ENCODE peak calls at places on chromosomes 11 and 22, in nine cellular contexts. I, U, C, B, A, N, E, D and Q are unnamed samples.

GRCh38 chr22:32080904-32081303 is 37.8 kb downstream of the SLC5A1 start:
- DNase-seq in C (no peak), U (peak; percentile 50), A (no peak), I (no peak), E (peak; percentile 71), B (peak; percentile 18), D (peak; percentile 18), N (no peak), Q (peak; percentile 63)

GRCh38 chr22:18996376-18996900 is 60.3 kb upstream of the PRODH start:
- DNase-seq in U (no peak), D (no peak), B (no peak), A (no peak), I (no peak), C (no peak), N (no peak), E (no peak), Q (no peak)

GRCh38 chr11:83073884-83074283 is 2.2 kb upstream of the RAB30 start:
- DNase-seq in I (no peak), E (no peak), U (no peak), C (no peak), B (no peak), N (no peak), D (no peak), A (no peak), Q (no peak)

GRCh38 chr11:102489469-102490145 is 37.0 kb upstream of the TMEM123 start:
- DNase-seq in U (no peak), B (no peak), C (no peak), D (no peak), A (no peak), I (no peak), N (no peak), E (no peak), Q (no peak)

GRCh38 chr11:10926801-10927200 is 68.9 kb upstream of the ZBED5 start:
- DNase-seq in I (no peak), A (no peak), N (no peak), C (no peak), D (no peak), E (no peak), U (no peak), B (no peak), Q (no peak)

GRCh38 chr11:116527180-116527991 is 245.4 kb downstream of the BUD13 start:
- DNase-seq in E (no peak), U (no peak), A (no peak), C (no peak), D (no peak), B (no peak), I (no peak), N (no peak), Q (no peak)

GRCh38 chr11:68762481-68762880 is 11.2 kb upstream of the TESMIN start:
- DNase-seq in A (no peak), D (no peak), E (no peak), U (no peak), N (no peak), I (no peak), C (no peak), B (no peak), Q (no peak)

GRCh38 chr11:83072689-83073242 is 1.1 kb upstream of the RAB30 start:
- DNase-seq in A (no peak), D (no peak), B (no peak), N (no peak), C (no peak), I (no peak), E (no peak), U (no peak), Q (no peak)

GRCh38 chr11:113393501-113393985 is 6.0 kb downstream of the ANKK1 start:
- DNase-seq in A (no peak), C (no peak), B (no peak), I (no peak), U (no peak), E (no peak), N (no peak), D (no peak), Q (no peak)

GRCh38 chr11:86167499-86168161 is 76.9 kb upstream of the EED start:
- DNase-seq in E (no peak), D (no peak), I (no peak), C (no peak), A (no peak), N (no peak), U (no peak), B (no peak), Q (no peak)

GRCh38 chr11:17703951-17704350 is 15.4 kb upstream of the MYOD1 start:
- DNase-seq in U (peak; percentile 45), N (no peak), I (no peak), E (peak; percentile 23), D (no peak), A (no peak), B (no peak), C (no peak), Q (peak; percentile 33)

GRCh38 chr11:128715691-128716153 is 21.9 kb downstream of the FLI1 start:
- DNase-seq in I (no peak), A (no peak), B (no peak), N (no peak), D (no peak), E (no peak), C (no peak), U (no peak), Q (no peak)

GRCh38 chr11:113160652-113161051 is 153.7 kb upstream of the TTC12 start:
- DNase-seq in D (no peak), B (no peak), A (no peak), U (no peak), N (no peak), C (no peak), E (no peak), I (no peak), Q (no peak)

GRCh38 chr11:62788991-62789390 is 1.8 kb downstream of the TMEM179B start:
- DNase-seq in U (no peak), D (no peak), N (no peak), E (no peak), I (no peak), C (no peak), B (no peak), A (no peak), Q (peak; percentile 13)

GRCh38 chr11:2741377-2742131 is 41.8 kb upstream of the KCNQ1OT1 start:
- DNase-seq in A (no peak), C (peak; percentile 60), E (no peak), N (no peak), I (no peak), B (no peak), D (peak; percentile 20), U (peak; percentile 75), Q (no peak)

GRCh38 chr11:67270256-67271211 is 4.3 kb downstream of the GRK2 start:
- DNase-seq in I (no peak), N (no peak), C (peak; percentile 67), D (no peak), U (no peak), A (no peak), B (peak; percentile 32), E (no peak), Q (no peak)

GRCh38 chr11:3234846-3235245 is 2.6 kb upstream of the MRGPRE start:
- DNase-seq in E (no peak), A (no peak), B (no peak), N (no peak), D (no peak), I (no peak), U (no peak), C (no peak), Q (no peak)

GRCh38 chr22:46105494-46106278 is 44.6 kb upstream of the PPARA start:
- DNase-seq in I (no peak), N (no peak), A (no peak), C (no peak), E (no peak), D (no peak), B (no peak), U (peak; percentile 94), Q (no peak)

GRCh38 chr11:47551086-47551485 is 1.8 kb downstream of the CELF1 start:
- DNase-seq in E (peak; percentile 32), B (no peak), A (no peak), N (no peak), C (no peak), D (no peak), U (peak; percentile 76), I (no peak), Q (peak; percentile 71)

GRCh38 chr22:17243524-17243923 is 24.3 kb upstream of the ADA2 start:
- DNase-seq in B (no peak), E (no peak), I (no peak), N (no peak), C (peak; percentile 72), D (no peak), A (no peak), U (peak; percentile 79), Q (peak; percentile 22)

GRCh38 chr22:49715450-49715849 is 112.2 kb downstream of the BRD1 start:
- DNase-seq in B (no peak), C (no peak), A (no peak), E (no peak), I (no peak), D (no peak), N (no peak), U (no peak), Q (no peak)

GRCh38 chr11:68025047-68025446 is 5.4 kb upstream of the NDUFS8 start:
- DNase-seq in E (no peak), B (no peak), N (no peak), I (no peak), C (no peak), D (no peak), U (no peak), A (no peak), Q (peak; percentile 80)

GRCh38 chr11:15920856-15921629 is 435.3 kb downstream of the SOX6 start:
- DNase-seq in I (no peak), A (no peak), B (no peak), N (no peak), U (no peak), D (no peak), C (peak; percentile 61), E (no peak), Q (no peak)

GRCh38 chr11:46916669-46917108 is 1.7 kb downstream of the LRP4 start:
- DNase-seq in I (peak; percentile 43), E (peak; percentile 77), N (no peak), B (peak; percentile 54), U (peak; percentile 83), C (no peak), D (no peak), A (no peak), Q (peak; percentile 50)

GRCh38 chr11:79296113-79296512 is 144.7 kb downstream of the TENM4 start:
- DNase-seq in B (no peak), U (no peak), E (no peak), C (no peak), I (no peak), D (no peak), N (no peak), A (no peak), Q (no peak)

GRCh38 chr11:11763796-11764427 is 77.9 kb upstream of the USP47 start:
- DNase-seq in B (no peak), A (no peak), D (no peak), U (no peak), C (no peak), E (no peak), N (no peak), I (no peak), Q (no peak)